ENCODE peak calls at places on chromosomes 1 and 21, in nine cellular contexts. H is A549, U is breast epithelium, S is HepG2, J is tibial nerve, Y is Peyer's patch, T is sigmoid colon, K is heart left ventricle, I is IMR-90. W is an unnamed sample.

GRCh38 chr1:100045206-100045605 is 75.4 kb downstream of the SLC35A3 start:
- DNase-seq in U (no peak), J (no peak), T (no peak), I (no peak), Y (no peak), S (no peak), H (no peak), K (no peak), W (no peak)

GRCh38 chr1:68495532-68495931 is 1.4 kb downstream of the DEPDC1 start:
- DNase-seq in Y (no peak), T (no peak), K (no peak), S (no peak), I (no peak), H (no peak), U (no peak), J (no peak), W (no peak)

GRCh38 chr1:108817016-108817415 is 39.9 kb downstream of the AKNAD1 start:
- DNase-seq in Y (no peak), S (peak), I (peak), J (peak), T (no peak), H (no peak), U (no peak), K (peak), W (no peak)

GRCh38 chr1:30903343-30904034 is 5.1 kb downstream of the SDC3 start:
- DNase-seq in S (no peak), I (peak), H (no peak), Y (peak), J (no peak), U (no peak), K (no peak), T (peak), W (no peak)

GRCh38 chr1:8554956-8555534 is 237.1 kb downstream of the SLC45A1 start:
- DNase-seq in U (no peak), K (no peak), J (peak), Y (no peak), T (peak), H (no peak), I (peak), S (no peak), W (no peak)

GRCh38 chr1:22790232-22791008 is 79.8 kb downstream of the EPHB2 start:
- DNase-seq in S (no peak), J (no peak), T (no peak), K (peak), Y (peak), U (no peak), I (no peak), H (no peak), W (no peak)

GRCh38 chr1:214318956-214319355 is 38.0 kb downstream of the SMYD2 start:
- DNase-seq in J (no peak), H (no peak), I (no peak), S (peak), K (no peak), Y (no peak), U (no peak), T (no peak), W (no peak)

GRCh38 chr1:171983584-171983983 is 142.3 kb downstream of the DNM3 start:
- DNase-seq in H (no peak), Y (no peak), S (no peak), J (no peak), I (peak), K (no peak), T (no peak), U (no peak), W (no peak)

GRCh38 chr21:17783816-17784598 is 35.1 kb downstream of the C21orf91 start:
- DNase-seq in I (no peak), S (no peak), T (no peak), J (no peak), H (no peak), K (no peak), U (no peak), Y (no peak), W (no peak)

GRCh38 chr1:66733348-66734017 is 18.8 kb upstream of the DYNLT5 start:
- DNase-seq in Y (no peak), I (no peak), H (no peak), U (no peak), K (no peak), S (no peak), J (no peak), T (no peak), W (no peak)

GRCh38 chr1:248695451-248696132 is 7.0 kb downstream of the OR14I1 start:
- DNase-seq in K (no peak), H (no peak), S (no peak), U (no peak), Y (no peak), T (no peak), J (no peak), I (peak), W (no peak)

GRCh38 chr1:156813750-156814570 is 2.7 kb downstream of the SH2D2A start:
- DNase-seq in H (peak), T (peak), K (peak), U (peak), S (peak), I (peak), J (peak), Y (peak), W (no peak)

GRCh38 chr1:66725885-66726665 is 26.2 kb upstream of the DYNLT5 start:
- DNase-seq in H (peak), J (peak), T (no peak), K (peak), I (peak), U (no peak), Y (no peak), S (peak), W (no peak)

GRCh38 chr1:65321879-65322278 is 12.5 kb downstream of the DNAJC6 start:
- DNase-seq in Y (no peak), I (no peak), U (no peak), S (no peak), K (no peak), H (no peak), T (no peak), J (no peak), W (no peak)

GRCh38 chr1:39165488-39165887 is 39.0 kb upstream of the MACF1 start:
- DNase-seq in H (no peak), K (no peak), S (no peak), U (no peak), T (no peak), J (no peak), I (no peak), Y (no peak), W (no peak)

GRCh38 chr1:39164256-39164655 is 40.2 kb upstream of the MACF1 start:
- DNase-seq in T (no peak), K (no peak), U (no peak), J (no peak), S (no peak), Y (no peak), I (no peak), H (no peak), W (no peak)

GRCh38 chr1:39165049-39165448 is 39.4 kb upstream of the MACF1 start:
- DNase-seq in Y (no peak), T (no peak), S (no peak), J (no peak), K (no peak), H (no peak), I (no peak), U (no peak), W (no peak)

GRCh38 chr1:39160703-39161102 is 43.8 kb upstream of the MACF1 start:
- DNase-seq in J (no peak), T (no peak), K (no peak), U (no peak), I (no peak), S (no peak), Y (no peak), H (no peak), W (no peak)

GRCh38 chr1:39163469-39163868 is 41.0 kb upstream of the MACF1 start:
- DNase-seq in H (no peak), U (no peak), S (no peak), K (no peak), I (no peak), Y (no peak), T (no peak), J (no peak), W (no peak)
- H3K27ac ChIP-seq in H (no peak), U (no peak), S (no peak), K (no peak), I (no peak), Y (no peak), T (peak), J (no peak), W (no peak)

DNA sequence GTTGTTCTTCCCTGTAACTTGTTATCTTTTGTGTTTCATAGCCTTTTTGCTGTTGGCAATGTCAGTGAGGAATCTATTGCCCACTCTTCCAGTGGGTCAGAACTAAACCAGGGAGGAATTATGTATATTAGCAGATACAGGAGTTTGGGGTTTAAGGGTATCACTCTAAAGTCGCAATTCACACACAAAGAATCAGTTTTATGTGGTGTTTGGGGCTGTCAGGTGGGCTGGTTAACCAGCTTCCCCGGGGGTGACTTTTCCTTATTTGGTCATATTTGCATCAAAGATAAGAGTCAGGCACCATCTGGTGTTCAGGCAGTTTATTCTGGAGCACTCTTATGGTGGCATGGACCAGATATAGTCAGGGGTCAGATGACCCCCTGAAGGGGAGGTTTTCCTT is 148.0 kb downstream of the RWDD3 start:
- DNase-seq in T (no peak), I (no peak), Y (no peak), S (no peak), J (no peak), U (no peak), K (no peak), H (no peak), W (no peak)
- H3K4me3 ChIP-seq in T (no peak), I (no peak), Y (no peak), S (no peak), J (no peak), U (no peak), K (no peak), H (no peak), W (no peak)

DNA sequence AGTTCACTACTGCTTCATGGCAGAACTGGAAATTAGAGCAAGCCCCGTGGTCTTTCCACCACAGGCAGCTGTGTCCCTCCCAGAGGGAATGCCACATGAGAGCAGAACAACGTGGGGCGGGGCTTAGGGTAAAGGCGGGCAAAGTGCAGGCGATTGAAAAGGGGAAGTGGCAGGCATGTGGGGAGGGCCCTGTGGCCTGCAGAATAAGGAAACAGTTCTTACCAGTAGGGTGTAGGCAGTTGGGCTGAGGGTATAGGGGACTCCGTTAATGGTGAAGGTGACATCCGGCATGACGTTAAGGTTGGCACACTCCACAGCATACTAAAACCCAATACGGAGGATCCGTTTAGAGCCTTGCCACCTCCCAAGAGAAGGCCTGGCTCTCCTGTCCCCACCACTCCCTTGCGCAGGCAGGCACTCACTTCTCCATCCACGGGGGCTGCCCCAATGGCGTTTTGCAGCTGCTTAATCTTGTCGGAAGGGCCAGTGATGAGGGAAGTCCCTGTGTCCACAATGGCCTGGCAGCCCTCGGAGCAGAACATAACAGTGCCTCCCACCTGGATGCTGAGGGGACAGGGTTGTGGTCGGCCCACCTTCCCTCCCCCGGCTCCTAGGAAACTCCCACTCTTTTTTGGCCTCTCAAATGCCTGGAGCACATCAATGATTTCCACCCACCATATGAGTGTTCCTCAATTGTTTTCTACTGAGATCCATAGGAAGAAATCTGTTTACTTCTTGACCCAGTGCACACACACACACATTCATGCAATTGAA is 9.1 kb upstream of the RAB7B start:
- DNase-seq in Y (peak), T (peak), K (peak), H (no peak), U (no peak), J (peak), I (no peak), S (peak), W (peak)
- TF ChIP-seq POLR2A in Y (no peak), T (no peak), K (no peak), H (no peak), U (no peak), J (no peak), I (no peak), S (no peak), W (no peak)

DNA sequence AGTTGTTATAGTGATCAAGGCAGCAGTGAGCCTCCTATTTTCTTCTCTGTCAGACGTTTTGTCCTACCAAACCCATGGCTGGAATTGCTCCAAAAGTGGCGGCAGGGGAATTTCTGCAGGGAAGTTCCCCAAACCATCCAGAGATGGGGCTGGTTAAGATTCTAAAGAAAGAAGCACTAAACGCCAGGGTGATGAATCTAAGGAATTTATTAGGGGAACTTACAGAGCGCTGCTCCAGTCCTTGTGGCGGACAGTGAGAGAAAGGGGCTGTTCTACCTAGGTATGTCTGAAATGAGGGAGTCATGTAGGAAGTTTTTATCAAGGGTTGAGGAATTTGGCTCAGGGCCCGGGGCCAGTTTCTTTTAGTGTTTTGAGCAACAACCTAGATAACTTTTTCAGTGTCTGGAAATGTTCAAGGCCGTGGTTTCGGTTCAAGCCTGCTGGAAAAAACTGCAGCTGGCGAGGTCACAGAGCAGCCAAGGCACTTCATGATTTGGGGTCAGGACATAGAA is 222.4 kb upstream of the B3GALT2 start:
- DNase-seq in U (no peak), J (peak), H (peak), S (no peak), K (peak), T (peak), I (peak), Y (peak), W (no peak)
- H3K27ac ChIP-seq in U (no peak), J (peak), H (peak), S (no peak), K (peak), T (peak), I (no peak), Y (peak), W (no peak)

GRCh38 chr21:44485254-44485793 is 30.0 kb downstream of the LRRC3 start:
- DNase-seq in U (no peak), T (no peak), H (peak), I (peak), J (peak), S (no peak), Y (no peak), K (no peak), W (no peak)
- H3K4me3 ChIP-seq in U (peak), T (peak), H (peak), I (peak), J (no peak), S (peak), Y (no peak), K (peak), W (peak)

GRCh38 chr1:207853372-207853757 is 57.6 kb downstream of the CD34 start:
- DNase-seq in T (no peak), I (peak), K (peak), J (no peak), U (no peak), S (no peak), Y (no peak), H (no peak), W (no peak)
- TF ChIP-seq POLR2A in T (no peak), I (no peak), K (no peak), J (no peak), U (no peak), S (no peak), Y (no peak), H (no peak), W (no peak)

GRCh38 chr1:170864238-170864637 is 71.1 kb upstream of the MROH9 start:
- DNase-seq in H (no peak), K (peak), I (peak), T (no peak), U (no peak), J (peak), S (no peak), Y (no peak), W (no peak)

GRCh38 chr1:170857955-170858354 is 77.4 kb upstream of the MROH9 start:
- DNase-seq in I (no peak), Y (no peak), U (no peak), J (no peak), K (no peak), H (no peak), S (no peak), T (no peak), W (no peak)

GRCh38 chr1:170866646-170867045 is 68.7 kb upstream of the MROH9 start:
- DNase-seq in U (no peak), Y (no peak), K (no peak), J (no peak), H (no peak), S (no peak), T (no peak), I (no peak), W (no peak)

GRCh38 chr1:170864784-170865538 is 70.4 kb upstream of the MROH9 start:
- DNase-seq in K (no peak), U (no peak), H (no peak), I (no peak), Y (no peak), T (no peak), J (peak), S (no peak), W (no peak)

GRCh38 chr1:170863600-170863999 is 71.7 kb upstream of the MROH9 start:
- DNase-seq in U (no peak), H (no peak), K (no peak), Y (no peak), I (no peak), J (no peak), S (no peak), T (no peak), W (no peak)
- H3K27ac ChIP-seq in U (peak), H (no peak), K (peak), Y (no peak), I (no peak), J (no peak), S (no peak), T (no peak), W (no peak)

DNA sequence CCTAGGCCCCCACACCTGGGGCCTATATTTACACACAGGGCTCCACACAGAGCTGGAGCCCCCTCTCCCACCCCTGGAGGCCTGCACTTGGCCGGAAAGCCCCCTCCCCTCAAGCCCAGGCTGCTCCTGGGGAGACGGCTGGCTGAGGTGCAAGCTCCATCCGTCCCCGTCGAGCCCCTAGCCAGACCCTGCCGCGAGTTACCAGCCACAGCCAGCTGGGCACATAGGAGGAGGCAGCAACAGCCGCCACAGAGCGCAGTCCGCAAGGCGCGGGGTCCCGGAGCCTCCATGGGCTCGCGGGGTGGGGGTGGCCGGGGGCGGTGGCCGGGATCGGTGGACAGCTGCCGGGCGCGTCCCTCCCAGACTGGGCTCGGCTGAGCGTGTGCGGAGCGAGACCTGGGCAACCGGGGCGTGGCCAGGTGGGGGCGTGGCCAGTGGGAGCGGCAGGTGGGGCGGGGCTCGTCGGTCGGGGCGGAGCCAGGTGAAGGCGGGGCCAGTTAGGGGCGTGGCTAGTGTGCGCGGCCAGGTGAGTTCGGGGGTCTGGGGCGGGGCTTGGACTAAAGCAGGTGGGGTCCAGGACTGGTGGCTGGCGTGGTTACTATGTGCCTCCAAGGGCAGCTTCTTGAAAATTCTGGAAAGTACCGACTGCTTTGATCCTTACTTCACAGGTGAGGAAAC is at the start of gene CD164L2:
- DNase-seq in I (no peak), Y (peak), T (no peak), U (peak), K (no peak), H (no peak), S (no peak), J (no peak), W (no peak)
- H3K4me3 ChIP-seq in I (no peak), Y (peak), T (no peak), U (peak), K (no peak), H (no peak), S (no peak), J (no peak), W (peak)

W was measured in esophagus squamous epithelium.